ENCODE peak calls at places on chromosomes 2 and 18, in ten cellular contexts. X is HuH-7.5, W is foreskin keratinocyte, V is omental fat pad, O is NCI-H774, U is coronary artery, N is ELF-1, J is NCI-H1694 treated with DMSO at 0.1 percent for 48 hours, K is heart left ventricle, S is left lung. D is an unnamed sample.

GRCh38 chr18:37259711-37260110 is 305.9 kb downstream of the CELF4 start:
- DNase-seq in S (no peak), O (no peak), W (no peak), V (no peak), U (no peak), N (no peak), X (no peak), K (no peak), J (no peak), D (no peak)

GRCh38 chr2:27891820-27892105 is 1.2 kb downstream of the BABAM2 start:
- DNase-seq in W (no peak), X (no peak), U (no peak), V (no peak), J (no peak), K (no peak), S (no peak), N (no peak), O (no peak), D (no peak)

GRCh38 chr2:30365201-30365600 is 81.8 kb upstream of the LCLAT1 start:
- DNase-seq in N (no peak), X (no peak), U (no peak), J (no peak), K (no peak), V (no peak), W (no peak), O (no peak), S (no peak), D (no peak)

GRCh38 chr2:100982431-100982861 is 19.6 kb upstream of the RPL31 start:
- DNase-seq in S (no peak), V (no peak), N (no peak), O (no peak), K (no peak), J (no peak), X (no peak), W (no peak), U (no peak), D (no peak)

GRCh38 chr2:85327757-85328617 is at the start of gene TGOLN2:
- DNase-seq in S (peak), X (peak), N (peak), U (peak), V (peak), J (peak), K (peak), O (peak), W (peak), D (peak)

GRCh38 chr18:61127714-61128485 is 205.3 kb upstream of the CDH20 start:
- DNase-seq in X (no peak), S (no peak), W (no peak), O (peak), V (no peak), N (peak), U (no peak), K (no peak), J (no peak), D (no peak)

GRCh38 chr2:145404690-145405089 is 884.8 kb upstream of the ZEB2 start:
- DNase-seq in S (no peak), K (no peak), V (no peak), J (no peak), W (no peak), O (no peak), U (no peak), X (no peak), N (no peak), D (no peak)

GRCh38 chr2:7971248-7971647 is 710.6 kb upstream of the ID2 start:
- DNase-seq in K (no peak), X (no peak), V (no peak), O (no peak), U (no peak), J (no peak), S (no peak), W (no peak), N (no peak), D (no peak)

GRCh38 chr2:486381-486780 is 190.8 kb downstream of the TMEM18 start:
- DNase-seq in U (peak), W (no peak), X (no peak), V (no peak), K (no peak), J (no peak), O (peak), N (no peak), S (no peak), D (no peak)

GRCh38 chr2:200137691-200138090 is 168.8 kb upstream of the SPATS2L start:
- DNase-seq in X (no peak), V (no peak), J (no peak), U (no peak), S (no peak), O (no peak), W (no peak), K (no peak), N (no peak), D (no peak)

D was measured in HTR-8/SVneo.